ENCODE peak calls at places on chromosomes 11 and 22, in eight cellular contexts. H is coronary artery, Y is GM12865, F is esophagus squamous epithelium, V is foreskin fibroblast, P is GM13976, E is heart left ventricle, C is nephron progenitor cell. J is an unnamed sample.

GRCh38 chr22:46033256-46034200 is 56.6 kb upstream of the WNT7B start:
- DNase-seq in H (no peak), Y (no peak), F (no peak), V (peak; percentile 87), P (no peak), E (no peak), C (no peak), J (no peak)

GRCh38 chr22:23282089-23282501 is 101.8 kb downstream of the BCR start:
- DNase-seq in H (peak; percentile 96), Y (no peak), F (no peak), V (peak; percentile 77), P (no peak), E (peak; percentile 53), C (no peak), J (no peak)

GRCh38 chr11:79113099-79113498 is 327.7 kb downstream of the TENM4 start:
- DNase-seq in H (no peak), Y (no peak), F (no peak), V (no peak), P (no peak), E (no peak), C (no peak), J (no peak)

GRCh38 chr11:17328856-17329490 is 22.6 kb upstream of the NCR3LG1 start:
- DNase-seq in H (no peak), Y (no peak), F (no peak), V (no peak), P (no peak), E (no peak), C (no peak), J (no peak)

GRCh38 chr22:47601666-47602065 is 839.2 kb downstream of the TBC1D22A start:
- DNase-seq in H (no peak), Y (no peak), F (no peak), V (no peak), P (no peak), E (no peak), C (no peak), J (peak; percentile 14)

GRCh38 chr11:36008576-36008975 is 64.7 kb downstream of the LDLRAD3 start:
- DNase-seq in H (no peak), Y (no peak), F (no peak), V (peak; percentile 43), P (no peak), E (no peak), C (no peak), J (no peak)

GRCh38 chr22:35150163-35151107 is 84.5 kb downstream of the ISX start:
- DNase-seq in H (no peak), Y (peak; percentile 91), F (no peak), V (peak; percentile 49), P (peak; percentile 70), E (peak; percentile 46), C (peak; percentile 90), J (peak; percentile 70)

GRCh38 chr11:112759418-112759817 is 201.8 kb upstream of the NCAM1 start:
- DNase-seq in H (no peak), Y (no peak), F (no peak), V (no peak), P (no peak), E (no peak), C (no peak), J (no peak)

GRCh38 chr22:17013396-17014100 is 5.5 kb upstream of the GAB4 start:
- DNase-seq in H (no peak), Y (no peak), F (no peak), V (no peak), P (no peak), E (no peak), C (no peak), J (no peak)

GRCh38 chr11:2831826-2832717 is 53.5 kb downstream of the CDKN1C start:
- DNase-seq in H (no peak), Y (no peak), F (no peak), V (no peak), P (no peak), E (no peak), C (no peak), J (no peak)

GRCh38 chr11:75853971-75854370 is 39.0 kb downstream of the UVRAG start:
- DNase-seq in H (no peak), Y (no peak), F (no peak), V (no peak), P (no peak), E (no peak), C (no peak), J (no peak)

GRCh38 chr11:44630511-44631210 is 65.2 kb downstream of the CD82 start:
- DNase-seq in H (peak; percentile 65), Y (no peak), F (no peak), V (no peak), P (peak; percentile 7), E (no peak), C (no peak), J (no peak)

GRCh38 chr11:34747261-34747660 is 126.4 kb downstream of the EHF start:
- DNase-seq in H (no peak), Y (no peak), F (no peak), V (no peak), P (no peak), E (no peak), C (no peak), J (no peak)
- TF ChIP-seq CTCF in H (no peak), Y (no peak), F (no peak), V (no peak), P (no peak), E (no peak), C (no peak), J (no peak)

GRCh38 chr11:42407379-42407778 is 904.4 kb upstream of the API5 start:
- DNase-seq in H (no peak), Y (peak; percentile 13), F (no peak), V (no peak), P (no peak), E (no peak), C (peak; percentile 71), J (no peak)
- TF ChIP-seq CTCF in H (no peak), Y (no peak), F (no peak), V (no peak), P (peak; percentile 19), E (no peak), C (peak; percentile 54), J (no peak)

DNA sequence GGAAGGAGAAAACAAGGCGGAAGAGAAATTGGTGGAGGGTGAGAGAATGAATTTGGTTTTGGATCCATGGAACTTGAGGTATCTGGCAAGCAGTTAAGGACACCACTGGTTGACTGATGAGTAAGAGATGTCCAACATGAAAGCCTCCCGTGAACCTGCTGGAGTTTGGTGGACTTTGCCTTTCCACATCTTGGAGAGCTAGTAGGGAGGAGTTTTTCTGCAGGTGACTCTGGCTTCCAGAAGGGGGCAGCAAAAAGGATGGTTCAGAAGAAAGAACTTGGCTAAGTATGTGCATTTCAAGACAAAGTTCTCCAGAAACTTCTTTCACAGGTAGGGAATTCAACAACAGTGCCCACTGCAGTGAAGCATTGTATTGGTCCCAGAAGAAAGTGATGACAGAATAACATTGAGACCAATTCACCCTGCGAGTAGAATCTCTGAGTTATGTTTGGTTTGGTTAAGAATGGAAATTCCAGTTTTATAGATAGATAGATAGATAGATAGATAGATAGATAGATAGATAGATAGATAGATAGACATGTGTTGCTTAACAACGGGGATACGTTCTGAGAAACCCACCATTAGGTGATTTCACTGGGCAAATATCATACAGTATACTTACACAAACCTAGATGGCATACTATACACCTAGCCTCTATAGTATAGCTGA is 28.5 kb downstream of the DCDC1 start:
- DNase-seq in H (no peak), Y (peak; percentile 46), F (no peak), V (peak; percentile 33), P (peak; percentile 32), E (no peak), C (peak; percentile 8), J (no peak)
- TF ChIP-seq CTCF in H (no peak), Y (peak; percentile 70), F (peak; percentile 11), V (peak; percentile 60), P (peak; percentile 32), E (no peak), C (peak; percentile 49), J (peak; percentile 47)

DNA sequence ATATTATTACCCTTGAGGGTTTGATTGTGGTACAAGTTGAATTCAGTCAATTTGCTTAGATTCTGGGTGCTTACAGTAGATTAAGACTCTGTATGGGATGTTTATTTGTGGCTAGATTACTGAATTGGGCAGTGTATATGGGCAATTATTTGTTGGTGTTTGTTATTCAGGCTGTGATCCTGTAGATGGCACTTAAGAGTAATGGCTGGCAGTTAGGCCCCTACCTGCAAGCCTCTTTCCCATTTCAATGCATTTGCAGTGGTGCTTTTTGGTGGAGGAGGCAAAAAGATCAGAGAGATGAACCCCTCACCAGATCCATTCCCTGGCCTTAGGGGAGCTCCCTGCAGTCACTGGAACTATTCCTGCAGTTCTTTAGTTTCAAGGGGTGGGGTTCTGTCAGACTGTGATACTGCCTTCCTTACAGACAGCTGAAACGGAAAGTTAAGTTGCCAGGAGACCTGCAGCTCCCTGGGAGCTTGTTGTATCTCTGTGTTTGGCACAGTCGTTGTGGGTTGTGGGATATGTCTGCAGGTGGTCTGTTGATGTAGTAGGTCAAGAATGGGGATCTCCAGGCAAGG is 199.5 kb downstream of the AASDHPPT start:
- DNase-seq in H (no peak), Y (peak; percentile 3), F (no peak), V (peak; percentile 62), P (no peak), E (no peak), C (no peak), J (no peak)
- TF ChIP-seq CTCF in H (no peak), Y (peak; percentile 10), F (no peak), V (peak; percentile 33), P (no peak), E (no peak), C (no peak), J (no peak)

GRCh38 chr11:880447-880846 is 30.2 kb downstream of the CHID1 start:
- DNase-seq in H (no peak), Y (no peak), F (no peak), V (no peak), P (no peak), E (no peak), C (no peak), J (no peak)
- TF ChIP-seq CTCF in H (no peak), Y (no peak), F (no peak), V (no peak), P (no peak), E (no peak), C (no peak), J (no peak)

GRCh38 chr22:27443315-27443714 is 358.2 kb downstream of the MN1 start:
- DNase-seq in H (no peak), Y (no peak), F (no peak), V (no peak), P (no peak), E (no peak), C (no peak), J (no peak)
- TF ChIP-seq CTCF in H (no peak), Y (no peak), F (no peak), V (no peak), P (no peak), E (no peak), C (no peak), J (no peak)

GRCh38 chr11:69807416-69807815 is 11.8 kb downstream of the FGF3 start:
- DNase-seq in H (no peak), Y (no peak), F (no peak), V (no peak), P (no peak), E (no peak), C (no peak), J (no peak)
- TF ChIP-seq CTCF in H (no peak), Y (no peak), F (no peak), V (no peak), P (no peak), E (no peak), C (no peak), J (no peak)